ENCODE peak calls at places on chromosomes 11 and 22, in ten cellular contexts. One of them, this sample, is unnamed.

GRCh38 chr11:15114501-15115475 is at the start of gene INSC:
- DNase-seq in uterus: no peak
- DNase-seq in A549: no peak
- DNase-seq in HFF-Myc: no peak
- DNase-seq in CD8-positive, alpha-beta T cell: no peak
- DNase-seq in H7: peak
- DNase-seq in naive thymus-derived CD4-positive, alpha-beta T cell: no peak
- DNase-seq in PC-3: no peak
- DNase-seq in endothelial cell of umbilical vein: no peak
- DNase-seq in lower lobe of right lung: no peak
- DNase-seq in this sample: no peak

GRCh38 chr22:22884010-22884887 is 3.4 kb upstream of the IGLL5 start:
- DNase-seq in uterus: no peak
- DNase-seq in A549: peak
- DNase-seq in HFF-Myc: peak
- DNase-seq in CD8-positive, alpha-beta T cell: peak
- DNase-seq in H7: peak
- DNase-seq in naive thymus-derived CD4-positive, alpha-beta T cell: peak
- DNase-seq in PC-3: peak
- DNase-seq in endothelial cell of umbilical vein: peak
- DNase-seq in lower lobe of right lung: no peak
- DNase-seq in this sample: no peak

GRCh38 chr22:39317084-39317755 is 2.2 kb downstream of the RPL3 start:
- DNase-seq in uterus: no peak
- DNase-seq in A549: no peak
- DNase-seq in HFF-Myc: no peak
- DNase-seq in CD8-positive, alpha-beta T cell: no peak
- DNase-seq in H7: peak
- DNase-seq in naive thymus-derived CD4-positive, alpha-beta T cell: no peak
- DNase-seq in PC-3: peak
- DNase-seq in endothelial cell of umbilical vein: no peak
- DNase-seq in lower lobe of right lung: peak
- DNase-seq in this sample: no peak

GRCh38 chr11:115606223-115607220 is 102.3 kb upstream of the CADM1 start:
- DNase-seq in uterus: peak
- DNase-seq in A549: no peak
- DNase-seq in HFF-Myc: no peak
- DNase-seq in CD8-positive, alpha-beta T cell: no peak
- DNase-seq in H7: no peak
- DNase-seq in naive thymus-derived CD4-positive, alpha-beta T cell: no peak
- DNase-seq in PC-3: no peak
- DNase-seq in endothelial cell of umbilical vein: no peak
- DNase-seq in lower lobe of right lung: no peak
- DNase-seq in this sample: no peak

GRCh38 chr22:23471698-23472097 is 108.4 kb downstream of the IGLL1 start:
- DNase-seq in uterus: no peak
- DNase-seq in A549: no peak
- DNase-seq in HFF-Myc: no peak
- DNase-seq in CD8-positive, alpha-beta T cell: no peak
- DNase-seq in H7: no peak
- DNase-seq in naive thymus-derived CD4-positive, alpha-beta T cell: no peak
- DNase-seq in PC-3: no peak
- DNase-seq in endothelial cell of umbilical vein: no peak
- DNase-seq in lower lobe of right lung: no peak
- DNase-seq in this sample: no peak

GRCh38 chr22:45548991-45549736 is 46.5 kb downstream of the FBLN1 start:
- DNase-seq in uterus: peak
- DNase-seq in A549: peak
- DNase-seq in HFF-Myc: peak
- DNase-seq in CD8-positive, alpha-beta T cell: no peak
- DNase-seq in H7: peak
- DNase-seq in naive thymus-derived CD4-positive, alpha-beta T cell: no peak
- DNase-seq in PC-3: peak
- DNase-seq in endothelial cell of umbilical vein: no peak
- DNase-seq in lower lobe of right lung: no peak
- DNase-seq in this sample: no peak

GRCh38 chr11:1336836-1337646 is 27.6 kb upstream of the TOLLIP start:
- DNase-seq in uterus: peak
- DNase-seq in A549: no peak
- DNase-seq in HFF-Myc: no peak
- DNase-seq in CD8-positive, alpha-beta T cell: peak
- DNase-seq in H7: peak
- DNase-seq in naive thymus-derived CD4-positive, alpha-beta T cell: peak
- DNase-seq in PC-3: no peak
- DNase-seq in endothelial cell of umbilical vein: no peak
- DNase-seq in lower lobe of right lung: peak
- DNase-seq in this sample: peak

GRCh38 chr11:116731097-116731761 is 41.6 kb downstream of the BUD13 start:
- DNase-seq in uterus: no peak
- DNase-seq in A549: no peak
- DNase-seq in HFF-Myc: no peak
- DNase-seq in CD8-positive, alpha-beta T cell: no peak
- DNase-seq in H7: peak
- DNase-seq in naive thymus-derived CD4-positive, alpha-beta T cell: no peak
- DNase-seq in PC-3: peak
- DNase-seq in endothelial cell of umbilical vein: no peak
- DNase-seq in lower lobe of right lung: no peak
- DNase-seq in this sample: peak

DNA sequence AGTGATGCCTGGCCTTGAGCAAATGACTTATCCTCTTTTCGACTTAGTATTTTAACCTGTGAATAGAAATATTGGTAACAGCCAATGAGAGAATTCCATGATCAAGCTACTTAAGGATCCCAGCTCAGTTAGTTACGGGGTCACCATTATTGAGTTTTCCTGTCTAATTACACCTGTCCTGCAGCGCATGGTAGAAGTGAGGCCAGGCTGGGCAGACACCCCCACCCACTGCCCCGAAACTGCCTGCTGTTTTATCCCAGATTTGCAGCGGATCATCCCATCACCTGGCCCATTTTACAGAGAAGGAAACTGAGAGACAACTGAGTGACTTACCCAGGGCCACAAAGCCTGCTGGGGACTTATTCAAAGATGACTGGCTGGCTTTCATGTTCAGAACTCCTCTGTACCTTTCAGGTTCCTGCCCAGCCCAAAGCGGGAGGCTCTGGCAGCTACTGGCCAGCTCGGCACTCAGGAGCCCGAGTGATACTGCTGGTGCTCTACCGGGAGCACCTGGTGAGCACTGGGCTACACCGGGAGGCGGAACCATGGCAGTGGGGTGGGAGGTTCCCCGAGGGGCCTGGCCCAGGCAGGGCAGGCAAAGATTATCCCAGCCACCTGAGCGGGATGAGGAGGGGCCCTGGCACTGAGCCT is 1.4 kb downstream of the MUS81 start:
- DNase-seq in uterus: peak
- DNase-seq in A549: no peak
- DNase-seq in HFF-Myc: no peak
- DNase-seq in CD8-positive, alpha-beta T cell: no peak
- DNase-seq in H7: no peak
- DNase-seq in naive thymus-derived CD4-positive, alpha-beta T cell: no peak
- DNase-seq in PC-3: no peak
- DNase-seq in endothelial cell of umbilical vein: no peak
- DNase-seq in lower lobe of right lung: peak
- DNase-seq in this sample: no peak
- H3K4me3 ChIP-seq in uterus: peak
- H3K4me3 ChIP-seq in A549: peak
- H3K4me3 ChIP-seq in HFF-Myc: peak
- H3K4me3 ChIP-seq in CD8-positive, alpha-beta T cell: peak
- H3K4me3 ChIP-seq in H7: peak
- H3K4me3 ChIP-seq in naive thymus-derived CD4-positive, alpha-beta T cell: peak
- H3K4me3 ChIP-seq in PC-3: peak
- H3K4me3 ChIP-seq in endothelial cell of umbilical vein: peak
- H3K4me3 ChIP-seq in lower lobe of right lung: peak
- H3K4me3 ChIP-seq in this sample: peak

DNA sequence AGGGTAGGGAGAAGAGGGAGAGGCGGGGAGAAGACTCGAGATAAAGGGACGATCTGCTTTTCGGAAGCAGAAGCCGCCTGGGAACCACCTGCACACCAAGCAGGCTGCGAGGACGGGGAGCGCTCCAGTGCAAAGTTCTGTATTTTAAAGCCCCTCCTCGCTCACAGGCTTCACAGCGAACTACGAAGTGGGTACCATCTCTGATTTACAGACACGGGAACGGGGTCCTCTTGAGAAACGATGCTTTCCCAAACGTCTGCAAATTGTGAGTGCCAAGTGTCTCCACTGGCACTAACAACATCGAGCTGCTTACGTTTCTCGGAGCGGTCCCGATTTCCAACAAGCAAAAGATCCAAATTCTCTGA is 700 bp upstream of the STX3 start:
- DNase-seq in uterus: peak
- DNase-seq in A549: no peak
- DNase-seq in HFF-Myc: no peak
- DNase-seq in CD8-positive, alpha-beta T cell: peak
- DNase-seq in H7: peak
- DNase-seq in naive thymus-derived CD4-positive, alpha-beta T cell: no peak
- DNase-seq in PC-3: no peak
- DNase-seq in endothelial cell of umbilical vein: no peak
- DNase-seq in lower lobe of right lung: peak
- DNase-seq in this sample: no peak
- H3K4me3 ChIP-seq in uterus: peak
- H3K4me3 ChIP-seq in A549: peak
- H3K4me3 ChIP-seq in HFF-Myc: peak
- H3K4me3 ChIP-seq in CD8-positive, alpha-beta T cell: peak
- H3K4me3 ChIP-seq in H7: peak
- H3K4me3 ChIP-seq in naive thymus-derived CD4-positive, alpha-beta T cell: peak
- H3K4me3 ChIP-seq in PC-3: peak
- H3K4me3 ChIP-seq in endothelial cell of umbilical vein: peak
- H3K4me3 ChIP-seq in lower lobe of right lung: peak
- H3K4me3 ChIP-seq in this sample: peak

GRCh38 chr11:68264244-68264643 is 7.5 kb downstream of the C11orf24 start:
- DNase-seq in uterus: no peak
- DNase-seq in A549: no peak
- DNase-seq in HFF-Myc: no peak
- DNase-seq in CD8-positive, alpha-beta T cell: no peak
- DNase-seq in H7: no peak
- DNase-seq in naive thymus-derived CD4-positive, alpha-beta T cell: no peak
- DNase-seq in PC-3: no peak
- DNase-seq in endothelial cell of umbilical vein: no peak
- DNase-seq in lower lobe of right lung: no peak
- DNase-seq in this sample: no peak

GRCh38 chr11:68262544-68262827 is 9.3 kb downstream of the C11orf24 start:
- DNase-seq in uterus: no peak
- DNase-seq in A549: no peak
- DNase-seq in HFF-Myc: no peak
- DNase-seq in CD8-positive, alpha-beta T cell: no peak
- DNase-seq in H7: no peak
- DNase-seq in naive thymus-derived CD4-positive, alpha-beta T cell: no peak
- DNase-seq in PC-3: no peak
- DNase-seq in endothelial cell of umbilical vein: no peak
- DNase-seq in lower lobe of right lung: no peak
- DNase-seq in this sample: no peak

GRCh38 chr11:68261749-68262543 is 9.8 kb downstream of the C11orf24 start:
- DNase-seq in uterus: no peak
- DNase-seq in A549: no peak
- DNase-seq in HFF-Myc: no peak
- DNase-seq in CD8-positive, alpha-beta T cell: no peak
- DNase-seq in H7: no peak
- DNase-seq in naive thymus-derived CD4-positive, alpha-beta T cell: no peak
- DNase-seq in PC-3: no peak
- DNase-seq in endothelial cell of umbilical vein: no peak
- DNase-seq in lower lobe of right lung: no peak
- DNase-seq in this sample: no peak

GRCh38 chr11:68264741-68265540 is 6.8 kb downstream of the C11orf24 start:
- DNase-seq in uterus: no peak
- DNase-seq in A549: no peak
- DNase-seq in HFF-Myc: no peak
- DNase-seq in CD8-positive, alpha-beta T cell: no peak
- DNase-seq in H7: no peak
- DNase-seq in naive thymus-derived CD4-positive, alpha-beta T cell: no peak
- DNase-seq in PC-3: no peak
- DNase-seq in endothelial cell of umbilical vein: no peak
- DNase-seq in lower lobe of right lung: no peak
- DNase-seq in this sample: no peak

DNA sequence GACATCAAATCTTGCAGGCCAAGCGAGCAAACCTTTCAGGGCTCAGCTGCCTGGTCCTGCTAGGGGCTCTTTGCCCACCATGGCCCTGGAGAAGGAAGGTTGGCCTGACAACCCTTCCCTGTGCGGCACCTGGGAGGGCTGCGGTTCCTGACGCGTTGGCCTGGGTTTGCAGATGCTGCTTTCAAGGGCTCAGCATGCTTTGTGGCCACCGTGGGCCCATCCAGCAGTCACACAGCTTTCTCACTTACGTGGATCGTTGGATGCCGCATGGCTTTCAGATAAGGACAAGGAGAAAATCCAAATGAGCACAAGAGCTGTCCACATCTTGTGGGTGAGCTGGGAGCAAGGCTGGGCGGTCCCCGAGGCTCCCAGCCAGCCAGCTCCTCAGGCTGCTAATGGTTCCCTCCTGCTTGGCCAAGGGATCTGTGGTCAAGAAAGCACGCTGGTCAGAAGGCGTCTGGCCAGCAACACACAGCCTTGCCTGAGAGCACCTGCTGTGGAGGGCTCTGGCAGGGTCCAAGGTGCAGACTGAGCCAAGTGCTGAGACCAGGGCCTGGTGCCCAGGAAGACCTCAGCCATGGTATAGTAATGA is 8.2 kb downstream of the C11orf24 start:
- DNase-seq in uterus: no peak
- DNase-seq in A549: no peak
- DNase-seq in HFF-Myc: no peak
- DNase-seq in CD8-positive, alpha-beta T cell: no peak
- DNase-seq in H7: no peak
- DNase-seq in naive thymus-derived CD4-positive, alpha-beta T cell: no peak
- DNase-seq in PC-3: no peak
- DNase-seq in endothelial cell of umbilical vein: no peak
- DNase-seq in lower lobe of right lung: no peak
- DNase-seq in this sample: no peak
- H3K4me3 ChIP-seq in uterus: no peak
- H3K4me3 ChIP-seq in A549: no peak
- H3K4me3 ChIP-seq in HFF-Myc: no peak
- H3K4me3 ChIP-seq in CD8-positive, alpha-beta T cell: no peak
- H3K4me3 ChIP-seq in H7: no peak
- H3K4me3 ChIP-seq in naive thymus-derived CD4-positive, alpha-beta T cell: no peak
- H3K4me3 ChIP-seq in PC-3: no peak
- H3K4me3 ChIP-seq in endothelial cell of umbilical vein: no peak
- H3K4me3 ChIP-seq in lower lobe of right lung: no peak
- H3K4me3 ChIP-seq in this sample: no peak

GRCh38 chr22:28734393-28734792 is 7.2 kb downstream of the CHEK2 start:
- DNase-seq in uterus: no peak
- DNase-seq in A549: no peak
- DNase-seq in HFF-Myc: no peak
- DNase-seq in CD8-positive, alpha-beta T cell: no peak
- DNase-seq in H7: no peak
- DNase-seq in naive thymus-derived CD4-positive, alpha-beta T cell: no peak
- DNase-seq in PC-3: no peak
- DNase-seq in endothelial cell of umbilical vein: no peak
- DNase-seq in lower lobe of right lung: no peak
- DNase-seq in this sample: no peak

GRCh38 chr22:28728002-28728401 is 13.6 kb downstream of the CHEK2 start:
- DNase-seq in uterus: no peak
- DNase-seq in A549: no peak
- DNase-seq in HFF-Myc: no peak
- DNase-seq in CD8-positive, alpha-beta T cell: no peak
- DNase-seq in H7: no peak
- DNase-seq in naive thymus-derived CD4-positive, alpha-beta T cell: no peak
- DNase-seq in PC-3: no peak
- DNase-seq in endothelial cell of umbilical vein: no peak
- DNase-seq in lower lobe of right lung: no peak
- DNase-seq in this sample: no peak

GRCh38 chr22:28728621-28729313 is 12.9 kb downstream of the CHEK2 start:
- DNase-seq in uterus: no peak
- DNase-seq in A549: no peak
- DNase-seq in HFF-Myc: no peak
- DNase-seq in CD8-positive, alpha-beta T cell: no peak
- DNase-seq in H7: no peak
- DNase-seq in naive thymus-derived CD4-positive, alpha-beta T cell: no peak
- DNase-seq in PC-3: no peak
- DNase-seq in endothelial cell of umbilical vein: no peak
- DNase-seq in lower lobe of right lung: no peak
- DNase-seq in this sample: no peak

DNA sequence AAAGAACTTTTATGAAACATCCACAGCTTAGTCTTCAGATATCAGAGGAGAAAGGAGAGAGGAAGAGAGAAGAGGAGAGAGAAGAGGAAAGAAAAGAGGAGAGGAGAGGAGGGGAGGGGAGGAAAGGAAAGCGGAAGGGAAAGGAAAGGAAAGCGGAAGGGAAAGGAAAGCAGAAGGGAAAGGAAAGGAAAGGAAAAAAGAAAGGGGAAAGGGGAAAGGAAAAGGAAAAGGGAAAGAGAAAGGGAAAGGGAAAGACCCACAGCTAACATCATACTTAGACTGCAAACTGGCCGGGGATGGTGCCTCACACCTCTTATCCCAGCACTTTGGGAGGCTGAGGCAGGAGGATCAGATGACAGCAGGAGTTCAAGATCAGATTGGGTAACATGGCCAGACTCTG is 11.5 kb downstream of the CHEK2 start:
- DNase-seq in uterus: no peak
- DNase-seq in A549: no peak
- DNase-seq in HFF-Myc: no peak
- DNase-seq in CD8-positive, alpha-beta T cell: no peak
- DNase-seq in H7: no peak
- DNase-seq in naive thymus-derived CD4-positive, alpha-beta T cell: no peak
- DNase-seq in PC-3: no peak
- DNase-seq in endothelial cell of umbilical vein: no peak
- DNase-seq in lower lobe of right lung: no peak
- DNase-seq in this sample: no peak
- H3K4me3 ChIP-seq in uterus: no peak
- H3K4me3 ChIP-seq in A549: no peak
- H3K4me3 ChIP-seq in HFF-Myc: no peak
- H3K4me3 ChIP-seq in CD8-positive, alpha-beta T cell: no peak
- H3K4me3 ChIP-seq in H7: no peak
- H3K4me3 ChIP-seq in naive thymus-derived CD4-positive, alpha-beta T cell: no peak
- H3K4me3 ChIP-seq in PC-3: no peak
- H3K4me3 ChIP-seq in endothelial cell of umbilical vein: no peak
- H3K4me3 ChIP-seq in lower lobe of right lung: no peak
- H3K4me3 ChIP-seq in this sample: no peak